ENCODE peak calls at places on chromosome 19, in five cellular contexts. One of them, this sample, is unnamed.

GRCh38 chr19:13068064-13068807 is 34.4 kb downstream of the LYL1 start:
- DNase-seq in RWPE2: no peak
- DNase-seq in gastrocnemius medialis: peak
- DNase-seq in cardiac muscle cell: no peak
- DNase-seq in A549: no peak
- DNase-seq in this sample: no peak

GRCh38 chr19:494171-495046 is 1.9 kb upstream of the MADCAM1 start:
- DNase-seq in RWPE2: no peak
- DNase-seq in gastrocnemius medialis: no peak
- DNase-seq in cardiac muscle cell: no peak
- DNase-seq in A549: no peak
- DNase-seq in this sample: no peak

GRCh38 chr19:1866693-1867358 is 3.4 kb upstream of the KLF16 start:
- DNase-seq in RWPE2: no peak
- DNase-seq in gastrocnemius medialis: no peak
- DNase-seq in cardiac muscle cell: no peak
- DNase-seq in A549: no peak
- DNase-seq in this sample: no peak

GRCh38 chr19:40217027-40217810 is 965 bp downstream of the TTC9B start:
- DNase-seq in RWPE2: no peak
- DNase-seq in gastrocnemius medialis: no peak
- DNase-seq in cardiac muscle cell: no peak
- DNase-seq in A549: peak
- DNase-seq in this sample: no peak

GRCh38 chr19:41264581-41265375 is 606 bp downstream of the HNRNPUL1 start:
- DNase-seq in RWPE2: no peak
- DNase-seq in gastrocnemius medialis: peak
- DNase-seq in cardiac muscle cell: peak
- DNase-seq in A549: peak
- DNase-seq in this sample: peak

GRCh38 chr19:296476-297225 is 5.4 kb upstream of the PLPP2 start:
- DNase-seq in RWPE2: no peak
- DNase-seq in gastrocnemius medialis: peak
- DNase-seq in cardiac muscle cell: no peak
- DNase-seq in A549: no peak
- DNase-seq in this sample: peak

GRCh38 chr19:17966497-17967257 is at the start of gene KCNN1:
- DNase-seq in RWPE2: no peak
- DNase-seq in gastrocnemius medialis: no peak
- DNase-seq in cardiac muscle cell: no peak
- DNase-seq in A549: peak
- DNase-seq in this sample: no peak

GRCh38 chr19:55626350-55626749 is 2.0 kb upstream of the ZNF784 start:
- DNase-seq in RWPE2: no peak
- DNase-seq in gastrocnemius medialis: no peak
- DNase-seq in cardiac muscle cell: no peak
- DNase-seq in A549: no peak
- DNase-seq in this sample: no peak

GRCh38 chr19:48683349-48683748 is 10.5 kb upstream of the NTN5 start:
- DNase-seq in RWPE2: no peak
- DNase-seq in gastrocnemius medialis: peak
- DNase-seq in cardiac muscle cell: peak
- DNase-seq in A549: no peak
- DNase-seq in this sample: no peak
- H3K4me3 ChIP-seq in RWPE2: no peak
- H3K4me3 ChIP-seq in gastrocnemius medialis: no peak
- H3K4me3 ChIP-seq in cardiac muscle cell: no peak
- H3K4me3 ChIP-seq in A549: no peak
- H3K4me3 ChIP-seq in this sample: no peak

GRCh38 chr19:38529610-38530009 is 88.1 kb downstream of the MAP4K1 start:
- DNase-seq in RWPE2: no peak
- DNase-seq in gastrocnemius medialis: no peak
- DNase-seq in cardiac muscle cell: no peak
- DNase-seq in A549: no peak
- DNase-seq in this sample: no peak

GRCh38 chr19:38526430-38526829 is 91.3 kb downstream of the MAP4K1 start:
- DNase-seq in RWPE2: no peak
- DNase-seq in gastrocnemius medialis: no peak
- DNase-seq in cardiac muscle cell: no peak
- DNase-seq in A549: no peak
- DNase-seq in this sample: no peak

GRCh38 chr19:38528931-38529330 is 88.8 kb downstream of the MAP4K1 start:
- DNase-seq in RWPE2: no peak
- DNase-seq in gastrocnemius medialis: no peak
- DNase-seq in cardiac muscle cell: no peak
- DNase-seq in A549: no peak
- DNase-seq in this sample: no peak

GRCh38 chr19:38528213-38528755 is 89.5 kb downstream of the MAP4K1 start:
- DNase-seq in RWPE2: no peak
- DNase-seq in gastrocnemius medialis: no peak
- DNase-seq in cardiac muscle cell: no peak
- DNase-seq in A549: no peak
- DNase-seq in this sample: no peak

GRCh38 chr19:38527466-38528136 is 90.2 kb downstream of the MAP4K1 start:
- DNase-seq in RWPE2: no peak
- DNase-seq in gastrocnemius medialis: no peak
- DNase-seq in cardiac muscle cell: no peak
- DNase-seq in A549: no peak
- DNase-seq in this sample: no peak
- TF ChIP-seq CTCF in RWPE2: no peak
- TF ChIP-seq CTCF in gastrocnemius medialis: no peak
- TF ChIP-seq CTCF in cardiac muscle cell: no peak
- TF ChIP-seq CTCF in A549: no peak
- TF ChIP-seq CTCF in this sample: no peak

GRCh38 chr19:10043286-10043927 is 30.1 kb downstream of the RDH8 start:
- DNase-seq in RWPE2: no peak
- DNase-seq in gastrocnemius medialis: no peak
- DNase-seq in cardiac muscle cell: peak
- DNase-seq in A549: no peak
- DNase-seq in this sample: no peak
- H3K4me3 ChIP-seq in RWPE2: no peak
- H3K4me3 ChIP-seq in gastrocnemius medialis: no peak
- H3K4me3 ChIP-seq in cardiac muscle cell: no peak
- H3K4me3 ChIP-seq in A549: no peak
- H3K4me3 ChIP-seq in this sample: no peak

GRCh38 chr19:51131780-51132680 is 7.3 kb downstream of the SIGLEC9 start:
- DNase-seq in RWPE2: no peak
- DNase-seq in gastrocnemius medialis: peak
- DNase-seq in cardiac muscle cell: peak
- DNase-seq in A549: no peak
- DNase-seq in this sample: no peak
- TF ChIP-seq CTCF in RWPE2: no peak
- TF ChIP-seq CTCF in gastrocnemius medialis: no peak
- TF ChIP-seq CTCF in cardiac muscle cell: peak
- TF ChIP-seq CTCF in A549: no peak
- TF ChIP-seq CTCF in this sample: no peak

DNA sequence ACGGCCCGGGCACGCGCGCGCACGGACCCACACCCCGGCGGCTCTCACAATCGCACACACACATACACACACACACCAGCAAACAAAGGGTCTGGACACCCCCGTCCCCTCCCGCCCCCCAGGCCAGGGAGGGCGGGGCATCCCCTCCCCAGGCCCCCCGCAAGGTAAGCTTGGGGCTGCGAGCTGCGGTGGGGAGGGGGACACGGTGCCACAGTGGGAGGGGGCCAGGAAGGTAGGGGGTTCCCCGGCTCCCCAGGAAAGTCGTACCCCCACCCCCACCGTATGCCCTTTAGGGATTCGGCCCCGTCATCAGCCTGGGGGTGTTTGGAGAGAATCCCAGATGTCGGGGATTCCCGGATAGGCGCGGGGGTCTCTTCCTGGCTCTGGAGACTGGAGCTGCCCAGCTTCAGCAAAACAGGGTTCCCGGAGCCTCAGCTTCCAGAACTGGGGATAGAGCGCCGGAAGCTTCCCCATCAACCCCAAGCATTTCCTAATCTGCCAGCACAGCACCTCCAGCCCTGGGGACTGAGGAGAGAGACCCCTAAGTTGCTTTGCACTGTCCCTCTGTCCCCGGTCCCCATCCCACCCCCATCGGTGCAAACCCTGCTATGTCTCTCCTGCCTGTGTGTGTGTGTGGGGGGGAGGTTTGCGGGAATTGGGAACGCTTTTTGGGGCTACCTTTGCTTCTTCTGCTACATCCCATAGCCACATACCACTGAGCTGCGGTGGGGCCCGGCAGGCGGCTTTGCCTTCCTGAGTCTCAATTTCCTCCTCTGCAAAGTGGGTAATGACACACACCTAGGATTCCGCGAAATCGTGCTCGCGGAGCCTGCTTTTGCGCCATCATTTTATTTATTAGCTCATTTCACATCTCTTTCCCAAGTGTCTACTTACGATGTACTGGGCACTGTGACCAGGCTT is 1.8 kb upstream of the CDC37 start:
- DNase-seq in RWPE2: no peak
- DNase-seq in gastrocnemius medialis: no peak
- DNase-seq in cardiac muscle cell: no peak
- DNase-seq in A549: no peak
- DNase-seq in this sample: no peak
- H3K4me3 ChIP-seq in RWPE2: peak
- H3K4me3 ChIP-seq in gastrocnemius medialis: peak
- H3K4me3 ChIP-seq in cardiac muscle cell: peak
- H3K4me3 ChIP-seq in A549: peak
- H3K4me3 ChIP-seq in this sample: no peak

DNA sequence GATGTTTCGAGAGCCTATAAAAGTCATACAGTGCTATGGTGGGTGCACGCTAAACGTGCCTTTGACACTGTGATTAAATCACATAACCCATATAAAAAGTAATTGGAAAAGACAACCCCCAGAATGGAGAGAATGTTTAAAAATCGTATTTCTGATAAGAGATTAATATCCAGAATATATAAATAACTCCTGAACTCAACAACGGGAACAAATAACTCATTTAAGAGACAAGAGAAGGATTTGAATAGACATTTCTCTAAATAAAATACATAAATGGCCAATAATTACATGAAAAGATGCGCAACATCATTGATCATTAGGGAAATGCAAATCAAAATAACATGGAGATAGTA is 37.0 kb upstream of the IGFL4 start:
- DNase-seq in RWPE2: no peak
- DNase-seq in gastrocnemius medialis: no peak
- DNase-seq in cardiac muscle cell: no peak
- DNase-seq in A549: no peak
- DNase-seq in this sample: no peak
- TF ChIP-seq CTCF in RWPE2: peak
- TF ChIP-seq CTCF in gastrocnemius medialis: no peak
- TF ChIP-seq CTCF in cardiac muscle cell: no peak
- TF ChIP-seq CTCF in A549: no peak
- TF ChIP-seq CTCF in this sample: no peak

GRCh38 chr19:44112802-44113137 is 429 bp upstream of the ZNF225 start:
- DNase-seq in RWPE2: no peak
- DNase-seq in gastrocnemius medialis: no peak
- DNase-seq in cardiac muscle cell: no peak
- DNase-seq in A549: no peak
- DNase-seq in this sample: no peak

GRCh38 chr19:44113138-44113783 is at the start of gene ZNF225:
- DNase-seq in RWPE2: peak
- DNase-seq in gastrocnemius medialis: peak
- DNase-seq in cardiac muscle cell: peak
- DNase-seq in A549: peak
- DNase-seq in this sample: peak

GRCh38 chr19:44113784-44114390 is 688 bp downstream of the ZNF225 start:
- DNase-seq in RWPE2: no peak
- DNase-seq in gastrocnemius medialis: no peak
- DNase-seq in cardiac muscle cell: no peak
- DNase-seq in A549: peak
- DNase-seq in this sample: peak

GRCh38 chr19:44109458-44109857 is 3.7 kb upstream of the ZNF225 start:
- DNase-seq in RWPE2: no peak
- DNase-seq in gastrocnemius medialis: no peak
- DNase-seq in cardiac muscle cell: no peak
- DNase-seq in A549: no peak
- DNase-seq in this sample: no peak

GRCh38 chr19:44111910-44112463 is 1.2 kb upstream of the ZNF225 start:
- DNase-seq in RWPE2: peak
- DNase-seq in gastrocnemius medialis: no peak
- DNase-seq in cardiac muscle cell: peak
- DNase-seq in A549: no peak
- DNase-seq in this sample: no peak
- H3K4me3 ChIP-seq in RWPE2: peak
- H3K4me3 ChIP-seq in gastrocnemius medialis: peak
- H3K4me3 ChIP-seq in cardiac muscle cell: peak
- H3K4me3 ChIP-seq in A549: peak
- H3K4me3 ChIP-seq in this sample: no peak